ENCODE peak calls at places on chromosomes 3 and 15, in five cellular contexts. J is coronary artery; P is CD8-positive, alpha-beta memory T cell; Y is adrenal gland; F is T-cell. E is an unnamed sample.

GRCh38 chr3:13662238-13662847 is 113.4 kb downstream of the FBLN2 start:
- DNase-seq in Y (no peak), F (no peak), P (no peak), J (no peak), E (no peak)

GRCh38 chr3:46946856-46947544 is 29.5 kb downstream of the CCDC12 start:
- DNase-seq in Y (peak), F (peak), J (no peak), P (peak), E (peak)

GRCh38 chr3:33779751-33780150 is 18.7 kb upstream of the PDCD6IP start:
- DNase-seq in J (no peak), F (no peak), Y (no peak), P (no peak), E (no peak)

GRCh38 chr15:73927003-73927475 is 777 bp downstream of the LOXL1 start:
- DNase-seq in P (no peak), F (no peak), Y (peak), J (no peak), E (no peak)

GRCh38 chr3:12335421-12335820 is 46.6 kb downstream of the PPARG start:
- DNase-seq in J (no peak), F (no peak), Y (no peak), P (no peak), E (no peak)

GRCh38 chr3:71447803-71448202 is 135.7 kb downstream of the FOXP1 start:
- DNase-seq in J (no peak), F (no peak), Y (no peak), P (no peak), E (peak)

GRCh38 chr3:49020335-49021212 is 1.3 kb upstream of the NDUFAF3 start:
- DNase-seq in J (peak), P (no peak), Y (peak), F (no peak), E (no peak)

GRCh38 chr3:67655364-67656121 is 1.1 kb upstream of the SUCLG2 start:
- DNase-seq in J (no peak), F (peak), Y (no peak), P (peak), E (no peak)

GRCh38 chr15:64515196-64515595 is 54.8 kb downstream of the ZNF609 start:
- DNase-seq in F (no peak), J (no peak), P (no peak), Y (no peak), E (no peak)

GRCh38 chr15:72796515-72797337 is 13.2 kb upstream of the ADPGK start:
- DNase-seq in Y (peak), F (no peak), P (peak), J (no peak), E (no peak)

GRCh38 chr3:43996379-43997301 is 245.0 kb upstream of the TOPAZ1 start:
- DNase-seq in J (no peak), Y (no peak), F (no peak), P (no peak), E (no peak)

GRCh38 chr3:22474706-22475470 is 723.9 kb upstream of the ZNF385D start:
- DNase-seq in P (no peak), F (no peak), J (no peak), Y (no peak), E (peak)

GRCh38 chr3:14913926-14914776 is 33.2 kb upstream of the NR2C2 start:
- DNase-seq in P (no peak), Y (no peak), J (no peak), F (no peak), E (no peak)

GRCh38 chr3:100210777-100211145 is 50.0 kb upstream of the TBC1D23 start:
- DNase-seq in F (no peak), J (no peak), P (no peak), Y (no peak), E (peak)

GRCh38 chr3:126102530-126102951 is 18.6 kb upstream of the SLC41A3 start:
- DNase-seq in P (no peak), Y (no peak), F (no peak), J (peak), E (peak)

GRCh38 chr15:75008249-75009017 is 13.1 kb downstream of the SCAMP5 start:
- DNase-seq in F (no peak), J (no peak), P (no peak), Y (no peak), E (no peak)

GRCh38 chr3:55169161-55169560 is 241.3 kb upstream of the LRTM1 start:
- DNase-seq in P (no peak), F (no peak), Y (no peak), J (no peak), E (no peak)

GRCh38 chr15:67146214-67146613 is 80.8 kb downstream of the SMAD3 start:
- DNase-seq in J (no peak), Y (peak), P (no peak), F (no peak), E (peak)

GRCh38 chr3:100629728-100630127 is 20.3 kb downstream of the ADGRG7 start:
- DNase-seq in J (no peak), Y (no peak), P (no peak), F (no peak), E (no peak)